ENCODE peak calls at places on chromosomes 12 and 14, in nine cellular contexts. K, X, H, A, Q, E, O, Y and P are unnamed samples.
A peak's percentile ranks its signal among the peaks of the same experiment; 100 is the strongest.

GRCh38 chr14:35808076-35808657 is 928 bp downstream of the RALGAPA1 start:
- DNase-seq in K (no peak), X (no peak), H (peak; percentile 73), A (peak; percentile 68), Q (no peak), E (peak; percentile 9), O (no peak), Y (peak; percentile 38), P (no peak)

GRCh38 chr12:86727151-86727550 is 471.0 kb upstream of the MGAT4C start:
- DNase-seq in K (no peak), X (no peak), H (no peak), A (no peak), Q (no peak), E (no peak), O (no peak), Y (no peak), P (no peak)

GRCh38 chr12:120283318-120283717 is 8.4 kb downstream of the RNU4-2 start:
- DNase-seq in K (no peak), X (no peak), H (peak; percentile 70), A (no peak), Q (no peak), E (no peak), O (no peak), Y (no peak), P (no peak)

GRCh38 chr12:50923361-50924130 is 28.8 kb upstream of the HIGD1C start:
- DNase-seq in K (no peak), X (no peak), H (no peak), A (no peak), Q (no peak), E (no peak), O (no peak), Y (no peak), P (no peak)

GRCh38 chr14:57831981-57832380 is 33.9 kb downstream of the SLC35F4 start:
- DNase-seq in K (no peak), X (no peak), H (peak; percentile 74), A (no peak), Q (no peak), E (peak; percentile 6), O (no peak), Y (no peak), P (no peak)

GRCh38 chr14:61860294-61860918 is 98.2 kb downstream of the SNAPC1 start:
- DNase-seq in K (peak; percentile 59), X (peak; percentile 23), H (peak; percentile 82), A (no peak), Q (no peak), E (peak; percentile 37), O (peak; percentile 36), Y (peak; percentile 47), P (no peak)

GRCh38 chr14:58607571-58608317 is 30.0 kb upstream of the DACT1 start:
- DNase-seq in K (no peak), X (no peak), H (no peak), A (no peak), Q (no peak), E (no peak), O (no peak), Y (no peak), P (no peak)

GRCh38 chr14:28704153-28704552 is 62.4 kb upstream of the FOXG1 start:
- DNase-seq in K (no peak), X (no peak), H (no peak), A (no peak), Q (no peak), E (no peak), O (no peak), Y (no peak), P (no peak)

GRCh38 chr14:24806061-24806678 is 172.2 kb upstream of the GZMB start:
- DNase-seq in K (peak; percentile 12), X (no peak), H (peak; percentile 92), A (peak; percentile 86), Q (peak; percentile 92), E (peak; percentile 38), O (peak; percentile 28), Y (peak; percentile 85), P (peak; percentile 74)

GRCh38 chr12:57235012-57235727 is 5.7 kb downstream of the SHMT2 start:
- DNase-seq in K (no peak), X (no peak), H (peak; percentile 78), A (no peak), Q (no peak), E (peak; percentile 69), O (no peak), Y (peak; percentile 77), P (peak; percentile 72)

GRCh38 chr12:98516184-98516873 is 939 bp downstream of the TMPO start:
- DNase-seq in K (peak; percentile 46), X (peak; percentile 74), H (peak; percentile 91), A (peak; percentile 80), Q (no peak), E (peak; percentile 73), O (peak; percentile 55), Y (peak; percentile 71), P (peak; percentile 81)

GRCh38 chr14:97687944-97688625 is 890.9 kb downstream of the VRK1 start:
- DNase-seq in K (no peak), X (no peak), H (no peak), A (no peak), Q (no peak), E (no peak), O (no peak), Y (no peak), P (no peak)

GRCh38 chr14:24595046-24595808 is 14.3 kb downstream of the GZMH start:
- DNase-seq in K (no peak), X (no peak), H (no peak), A (no peak), Q (no peak), E (no peak), O (no peak), Y (no peak), P (no peak)

GRCh38 chr14:91649930-91650329 is 82.0 kb downstream of the CATSPERB start:
- DNase-seq in K (peak; percentile 15), X (peak; percentile 26), H (peak; percentile 51), A (peak; percentile 32), Q (no peak), E (peak; percentile 12), O (no peak), Y (no peak), P (no peak)

GRCh38 chr14:34951286-34951685 is 31.5 kb upstream of the SRP54 start:
- DNase-seq in K (no peak), X (no peak), H (no peak), A (no peak), Q (no peak), E (no peak), O (no peak), Y (no peak), P (no peak)

GRCh38 chr14:105060751-105061427 is 4.3 kb downstream of the GPR132 start:
- DNase-seq in K (peak; percentile 52), X (no peak), H (no peak), A (no peak), Q (no peak), E (no peak), O (no peak), Y (peak; percentile 38), P (peak; percentile 70)

GRCh38 chr12:117236456-117237001 is 46.3 kb upstream of the FBXO21 start:
- DNase-seq in K (peak; percentile 68), X (peak; percentile 58), H (peak; percentile 99), A (peak; percentile 84), Q (peak; percentile 95), E (peak; percentile 65), O (peak; percentile 48), Y (peak; percentile 85), P (peak; percentile 75)
- TF ChIP-seq POLR2AphosphoS5 in K (no peak), X (no peak), H (no peak), A (no peak), Q (no peak), E (no peak), O (no peak), Y (no peak), P (no peak)

GRCh38 chr12:90253674-90254181 is 545.1 kb upstream of the ATP2B1 start:
- DNase-seq in K (peak; percentile 31), X (peak; percentile 92), H (peak; percentile 35), A (no peak), Q (peak; percentile 92), E (no peak), O (peak; percentile 7), Y (peak; percentile 33), P (peak; percentile 87)
- TF ChIP-seq POLR2AphosphoS5 in K (no peak), X (no peak), H (no peak), A (no peak), Q (peak; percentile 54), E (no peak), O (no peak), Y (peak; percentile 30), P (peak; percentile 62)

GRCh38 chr12:2800046-2800570 is 5.3 kb downstream of the FKBP4 start:
- DNase-seq in K (no peak), X (no peak), H (no peak), A (peak; percentile 55), Q (no peak), E (no peak), O (no peak), Y (peak; percentile 51), P (no peak)

GRCh38 chr12:2794736-2795289 is at the start of gene FKBP4:
- DNase-seq in K (peak; percentile 96), X (peak; percentile 47), H (peak; percentile 96), A (peak; percentile 93), Q (peak; percentile 97), E (peak; percentile 92), O (no peak), Y (peak; percentile 93), P (peak; percentile 96)

GRCh38 chr12:2795291-2796186 is 769 bp downstream of the FKBP4 start:
- DNase-seq in K (peak; percentile 94), X (no peak), H (peak; percentile 79), A (peak; percentile 78), Q (no peak), E (peak; percentile 91), O (no peak), Y (peak; percentile 84), P (peak; percentile 91)

GRCh38 chr12:2796187-2796663 is 1.5 kb downstream of the FKBP4 start:
- DNase-seq in K (no peak), X (no peak), H (peak; percentile 33), A (peak; percentile 31), Q (no peak), E (no peak), O (no peak), Y (no peak), P (no peak)

GRCh38 chr12:2797721-2798418 is 3.1 kb downstream of the FKBP4 start:
- DNase-seq in K (no peak), X (no peak), H (no peak), A (no peak), Q (no peak), E (no peak), O (no peak), Y (peak; percentile 88), P (no peak)
- TF ChIP-seq POLR2AphosphoS5 in K (no peak), X (no peak), H (no peak), A (no peak), Q (no peak), E (no peak), O (no peak), Y (peak; percentile 16), P (no peak)

DNA sequence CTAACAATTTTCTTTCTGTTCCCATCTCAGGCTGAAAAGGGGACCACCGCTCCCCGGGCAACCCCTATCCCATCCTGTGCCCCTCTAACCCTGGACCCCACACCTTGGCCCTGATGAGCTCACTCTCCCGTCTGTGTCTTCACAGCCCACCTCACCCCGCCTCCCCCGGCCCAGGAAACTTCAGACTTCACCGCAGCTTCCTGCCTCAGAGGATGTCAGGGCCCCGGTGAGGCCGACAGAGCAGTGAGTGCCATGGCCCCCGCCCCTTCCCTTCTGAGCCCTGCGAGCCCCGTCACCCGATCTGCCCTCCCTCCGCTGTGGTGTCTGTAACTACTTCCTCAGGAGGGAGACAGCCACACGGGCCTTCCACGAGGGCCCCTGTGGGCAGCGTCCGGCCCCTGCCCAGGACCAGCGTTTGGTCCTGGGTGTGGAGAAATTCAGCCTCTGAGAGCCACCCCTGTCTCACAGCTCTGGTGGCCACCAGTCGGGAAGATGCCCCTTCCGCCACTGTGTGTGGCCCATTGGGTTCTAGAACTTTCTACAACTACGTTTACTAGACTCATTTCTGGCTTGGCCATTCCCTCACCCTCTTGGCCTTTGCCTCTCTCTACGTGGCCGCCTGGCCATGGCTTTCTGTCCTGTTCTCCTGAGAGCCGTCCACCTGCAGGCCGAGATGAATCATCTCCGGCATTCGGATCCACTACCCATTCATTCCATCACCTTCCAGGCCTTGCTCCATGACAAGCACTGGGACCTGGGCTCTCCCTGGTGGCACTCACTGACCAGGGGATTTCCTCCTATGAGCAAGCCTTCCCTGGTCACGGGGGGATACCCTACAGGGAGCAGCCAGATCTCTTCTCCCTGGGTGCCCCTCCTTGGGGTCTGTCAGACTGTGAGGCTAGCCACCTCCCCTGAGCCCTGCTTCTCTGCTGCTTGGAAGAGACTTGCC is 3.4 kb downstream of the RHOF start:
- DNase-seq in K (peak; percentile 77), X (no peak), H (peak; percentile 67), A (no peak), Q (no peak), E (no peak), O (no peak), Y (peak; percentile 75), P (peak; percentile 77)
- TF ChIP-seq POLR2AphosphoS5 in K (no peak), X (no peak), H (no peak), A (no peak), Q (no peak), E (no peak), O (no peak), Y (no peak), P (no peak)